ENCODE peak calls at places on chromosome 17, in seven cellular contexts. One of them, this sample, is unnamed.

GRCh38 chr17:77392376-77393273 is 251.9 kb downstream of the SEC14L1 start:
- DNase-seq in frontal cortex: no peak
- DNase-seq in uterus: no peak
- DNase-seq in stimulated activated CD8-positive, alpha-beta memory T cell treated with anti-CD3 and anti-CD28 coated beads, Interleukin-12 subunit alpha, Interleukin-12 subunit beta, amount 100 ng/mL, for 4 hours: no peak
- DNase-seq in left colon: peak
- DNase-seq in endodermal cell: peak
- DNase-seq in HCEC 1CT: peak
- DNase-seq in this sample: peak

GRCh38 chr17:22270381-22270780 is 578.1 kb downstream of the KCNJ18 start:
- DNase-seq in endodermal cell: no peak
- DNase-seq in frontal cortex: no peak
- DNase-seq in stimulated activated CD8-positive, alpha-beta memory T cell treated with anti-CD3 and anti-CD28 coated beads, Interleukin-12 subunit alpha, Interleukin-12 subunit beta, amount 100 ng/mL, for 4 hours: no peak
- DNase-seq in HCEC 1CT: no peak
- DNase-seq in left colon: no peak
- DNase-seq in uterus: no peak
- DNase-seq in this sample: no peak

GRCh38 chr17:10026786-10027046 is 121.6 kb upstream of the RCVRN start:
- DNase-seq in left colon: no peak
- DNase-seq in HCEC 1CT: no peak
- DNase-seq in endodermal cell: no peak
- DNase-seq in frontal cortex: no peak
- DNase-seq in stimulated activated CD8-positive, alpha-beta memory T cell treated with anti-CD3 and anti-CD28 coated beads, Interleukin-12 subunit alpha, Interleukin-12 subunit beta, amount 100 ng/mL, for 4 hours: no peak
- DNase-seq in uterus: no peak
- DNase-seq in this sample: no peak

GRCh38 chr17:18225121-18225561 is 294 bp upstream of the LLGL1 start:
- DNase-seq in HCEC 1CT: peak
- DNase-seq in uterus: peak
- DNase-seq in stimulated activated CD8-positive, alpha-beta memory T cell treated with anti-CD3 and anti-CD28 coated beads, Interleukin-12 subunit alpha, Interleukin-12 subunit beta, amount 100 ng/mL, for 4 hours: peak
- DNase-seq in endodermal cell: peak
- DNase-seq in left colon: peak
- DNase-seq in frontal cortex: peak
- DNase-seq in this sample: peak

GRCh38 chr17:491086-492014 is 138.7 kb upstream of the RPH3AL start:
- DNase-seq in uterus: peak
- DNase-seq in left colon: peak
- DNase-seq in stimulated activated CD8-positive, alpha-beta memory T cell treated with anti-CD3 and anti-CD28 coated beads, Interleukin-12 subunit alpha, Interleukin-12 subunit beta, amount 100 ng/mL, for 4 hours: peak
- DNase-seq in frontal cortex: peak
- DNase-seq in endodermal cell: peak
- DNase-seq in HCEC 1CT: no peak
- DNase-seq in this sample: peak

GRCh38 chr17:2212328-2212981 is 91.1 kb downstream of the SMG6 start:
- DNase-seq in endodermal cell: no peak
- DNase-seq in left colon: no peak
- DNase-seq in uterus: peak
- DNase-seq in HCEC 1CT: peak
- DNase-seq in frontal cortex: no peak
- DNase-seq in stimulated activated CD8-positive, alpha-beta memory T cell treated with anti-CD3 and anti-CD28 coated beads, Interleukin-12 subunit alpha, Interleukin-12 subunit beta, amount 100 ng/mL, for 4 hours: no peak
- DNase-seq in this sample: peak

GRCh38 chr17:75753514-75754377 is 11.2 kb downstream of the GALK1 start:
- DNase-seq in stimulated activated CD8-positive, alpha-beta memory T cell treated with anti-CD3 and anti-CD28 coated beads, Interleukin-12 subunit alpha, Interleukin-12 subunit beta, amount 100 ng/mL, for 4 hours: peak
- DNase-seq in HCEC 1CT: peak
- DNase-seq in endodermal cell: peak
- DNase-seq in uterus: peak
- DNase-seq in left colon: no peak
- DNase-seq in frontal cortex: peak
- DNase-seq in this sample: peak

GRCh38 chr17:46771601-46772012 is 46.9 kb downstream of the WNT3 start:
- DNase-seq in endodermal cell: peak
- DNase-seq in left colon: no peak
- DNase-seq in stimulated activated CD8-positive, alpha-beta memory T cell treated with anti-CD3 and anti-CD28 coated beads, Interleukin-12 subunit alpha, Interleukin-12 subunit beta, amount 100 ng/mL, for 4 hours: no peak
- DNase-seq in frontal cortex: peak
- DNase-seq in HCEC 1CT: peak
- DNase-seq in uterus: no peak
- DNase-seq in this sample: no peak

GRCh38 chr17:82830249-82830661 is 9.6 kb downstream of the ZNF750 start:
- DNase-seq in stimulated activated CD8-positive, alpha-beta memory T cell treated with anti-CD3 and anti-CD28 coated beads, Interleukin-12 subunit alpha, Interleukin-12 subunit beta, amount 100 ng/mL, for 4 hours: no peak
- DNase-seq in frontal cortex: no peak
- DNase-seq in endodermal cell: no peak
- DNase-seq in uterus: peak
- DNase-seq in HCEC 1CT: no peak
- DNase-seq in left colon: peak
- DNase-seq in this sample: no peak

GRCh38 chr17:73640691-73641090 is 3.6 kb downstream of the SDK2 start:
- DNase-seq in uterus: no peak
- DNase-seq in HCEC 1CT: no peak
- DNase-seq in left colon: no peak
- DNase-seq in frontal cortex: no peak
- DNase-seq in endodermal cell: peak
- DNase-seq in stimulated activated CD8-positive, alpha-beta memory T cell treated with anti-CD3 and anti-CD28 coated beads, Interleukin-12 subunit alpha, Interleukin-12 subunit beta, amount 100 ng/mL, for 4 hours: no peak
- DNase-seq in this sample: peak

GRCh38 chr17:36921131-36921851 is 16.0 kb upstream of the LHX1 start:
- DNase-seq in frontal cortex: no peak
- DNase-seq in endodermal cell: peak
- DNase-seq in HCEC 1CT: no peak
- DNase-seq in stimulated activated CD8-positive, alpha-beta memory T cell treated with anti-CD3 and anti-CD28 coated beads, Interleukin-12 subunit alpha, Interleukin-12 subunit beta, amount 100 ng/mL, for 4 hours: no peak
- DNase-seq in uterus: no peak
- DNase-seq in left colon: no peak
- DNase-seq in this sample: no peak

GRCh38 chr17:62653831-62654829 is 26.7 kb downstream of the MRC2 start:
- DNase-seq in endodermal cell: peak
- DNase-seq in HCEC 1CT: peak
- DNase-seq in stimulated activated CD8-positive, alpha-beta memory T cell treated with anti-CD3 and anti-CD28 coated beads, Interleukin-12 subunit alpha, Interleukin-12 subunit beta, amount 100 ng/mL, for 4 hours: no peak
- DNase-seq in left colon: no peak
- DNase-seq in uterus: peak
- DNase-seq in frontal cortex: no peak
- DNase-seq in this sample: peak

GRCh38 chr17:66805567-66805966 is 29.4 kb upstream of the CACNG5 start:
- DNase-seq in HCEC 1CT: no peak
- DNase-seq in stimulated activated CD8-positive, alpha-beta memory T cell treated with anti-CD3 and anti-CD28 coated beads, Interleukin-12 subunit alpha, Interleukin-12 subunit beta, amount 100 ng/mL, for 4 hours: no peak
- DNase-seq in left colon: peak
- DNase-seq in endodermal cell: no peak
- DNase-seq in frontal cortex: no peak
- DNase-seq in uterus: no peak
- DNase-seq in this sample: no peak

GRCh38 chr17:63479495-63480184 is 2.8 kb downstream of the ACE start:
- DNase-seq in endodermal cell: peak
- DNase-seq in HCEC 1CT: no peak
- DNase-seq in stimulated activated CD8-positive, alpha-beta memory T cell treated with anti-CD3 and anti-CD28 coated beads, Interleukin-12 subunit alpha, Interleukin-12 subunit beta, amount 100 ng/mL, for 4 hours: no peak
- DNase-seq in uterus: no peak
- DNase-seq in left colon: no peak
- DNase-seq in frontal cortex: no peak
- DNase-seq in this sample: no peak

GRCh38 chr17:30217746-30218245 is 17.7 kb downstream of the SLC6A4 start:
- DNase-seq in left colon: no peak
- DNase-seq in stimulated activated CD8-positive, alpha-beta memory T cell treated with anti-CD3 and anti-CD28 coated beads, Interleukin-12 subunit alpha, Interleukin-12 subunit beta, amount 100 ng/mL, for 4 hours: no peak
- DNase-seq in frontal cortex: no peak
- DNase-seq in endodermal cell: no peak
- DNase-seq in uterus: no peak
- DNase-seq in HCEC 1CT: no peak
- DNase-seq in this sample: no peak

GRCh38 chr17:71084219-71084618 is 914.9 kb downstream of the KCNJ2 start:
- DNase-seq in endodermal cell: peak
- DNase-seq in stimulated activated CD8-positive, alpha-beta memory T cell treated with anti-CD3 and anti-CD28 coated beads, Interleukin-12 subunit alpha, Interleukin-12 subunit beta, amount 100 ng/mL, for 4 hours: no peak
- DNase-seq in HCEC 1CT: peak
- DNase-seq in uterus: no peak
- DNase-seq in left colon: no peak
- DNase-seq in frontal cortex: no peak
- DNase-seq in this sample: no peak

GRCh38 chr17:278055-279028 is 74.3 kb downstream of the RPH3AL start:
- DNase-seq in left colon: no peak
- DNase-seq in stimulated activated CD8-positive, alpha-beta memory T cell treated with anti-CD3 and anti-CD28 coated beads, Interleukin-12 subunit alpha, Interleukin-12 subunit beta, amount 100 ng/mL, for 4 hours: no peak
- DNase-seq in frontal cortex: no peak
- DNase-seq in endodermal cell: no peak
- DNase-seq in uterus: peak
- DNase-seq in HCEC 1CT: no peak
- DNase-seq in this sample: peak

GRCh38 chr17:17320188-17320910 is 17.2 kb downstream of the NT5M start:
- DNase-seq in left colon: no peak
- DNase-seq in uterus: no peak
- DNase-seq in endodermal cell: peak
- DNase-seq in frontal cortex: no peak
- DNase-seq in stimulated activated CD8-positive, alpha-beta memory T cell treated with anti-CD3 and anti-CD28 coated beads, Interleukin-12 subunit alpha, Interleukin-12 subunit beta, amount 100 ng/mL, for 4 hours: no peak
- DNase-seq in HCEC 1CT: no peak
- DNase-seq in this sample: peak

GRCh38 chr17:14211778-14212177 is 24.9 kb downstream of the CDRT15 start:
- DNase-seq in left colon: no peak
- DNase-seq in endodermal cell: peak
- DNase-seq in uterus: peak
- DNase-seq in frontal cortex: no peak
- DNase-seq in HCEC 1CT: no peak
- DNase-seq in stimulated activated CD8-positive, alpha-beta memory T cell treated with anti-CD3 and anti-CD28 coated beads, Interleukin-12 subunit alpha, Interleukin-12 subunit beta, amount 100 ng/mL, for 4 hours: no peak
- DNase-seq in this sample: no peak

GRCh38 chr17:73635101-73635767 is 9.0 kb downstream of the SDK2 start:
- DNase-seq in left colon: no peak
- DNase-seq in uterus: no peak
- DNase-seq in endodermal cell: no peak
- DNase-seq in frontal cortex: no peak
- DNase-seq in HCEC 1CT: no peak
- DNase-seq in stimulated activated CD8-positive, alpha-beta memory T cell treated with anti-CD3 and anti-CD28 coated beads, Interleukin-12 subunit alpha, Interleukin-12 subunit beta, amount 100 ng/mL, for 4 hours: no peak
- DNase-seq in this sample: no peak

GRCh38 chr17:38571833-38572274 is 33.9 kb downstream of the SRCIN1 start:
- DNase-seq in endodermal cell: peak
- DNase-seq in stimulated activated CD8-positive, alpha-beta memory T cell treated with anti-CD3 and anti-CD28 coated beads, Interleukin-12 subunit alpha, Interleukin-12 subunit beta, amount 100 ng/mL, for 4 hours: no peak
- DNase-seq in frontal cortex: peak
- DNase-seq in uterus: no peak
- DNase-seq in HCEC 1CT: no peak
- DNase-seq in left colon: no peak
- DNase-seq in this sample: no peak

GRCh38 chr17:67365762-67366192 is 600 bp downstream of the PSMD12 start:
- DNase-seq in HCEC 1CT: peak
- DNase-seq in frontal cortex: no peak
- DNase-seq in stimulated activated CD8-positive, alpha-beta memory T cell treated with anti-CD3 and anti-CD28 coated beads, Interleukin-12 subunit alpha, Interleukin-12 subunit beta, amount 100 ng/mL, for 4 hours: no peak
- DNase-seq in left colon: no peak
- DNase-seq in endodermal cell: no peak
- DNase-seq in uterus: no peak
- DNase-seq in this sample: no peak

GRCh38 chr17:36094746-36095145 is 4.8 kb upstream of the CCL3 start:
- DNase-seq in endodermal cell: no peak
- DNase-seq in left colon: no peak
- DNase-seq in stimulated activated CD8-positive, alpha-beta memory T cell treated with anti-CD3 and anti-CD28 coated beads, Interleukin-12 subunit alpha, Interleukin-12 subunit beta, amount 100 ng/mL, for 4 hours: no peak
- DNase-seq in frontal cortex: no peak
- DNase-seq in uterus: no peak
- DNase-seq in HCEC 1CT: no peak
- DNase-seq in this sample: no peak

GRCh38 chr17:338442-339192 is 14.0 kb downstream of the RPH3AL start:
- DNase-seq in left colon: peak
- DNase-seq in uterus: no peak
- DNase-seq in frontal cortex: no peak
- DNase-seq in stimulated activated CD8-positive, alpha-beta memory T cell treated with anti-CD3 and anti-CD28 coated beads, Interleukin-12 subunit alpha, Interleukin-12 subunit beta, amount 100 ng/mL, for 4 hours: no peak
- DNase-seq in endodermal cell: no peak
- DNase-seq in HCEC 1CT: no peak
- DNase-seq in this sample: peak

GRCh38 chr17:56436142-56436541 is 157.4 kb upstream of the NOG start:
- DNase-seq in uterus: no peak
- DNase-seq in left colon: no peak
- DNase-seq in frontal cortex: no peak
- DNase-seq in stimulated activated CD8-positive, alpha-beta memory T cell treated with anti-CD3 and anti-CD28 coated beads, Interleukin-12 subunit alpha, Interleukin-12 subunit beta, amount 100 ng/mL, for 4 hours: no peak
- DNase-seq in endodermal cell: no peak
- DNase-seq in HCEC 1CT: no peak
- DNase-seq in this sample: no peak

GRCh38 chr17:142102-142661 is 4.8 kb downstream of the SCGB1C2 start:
- DNase-seq in left colon: peak
- DNase-seq in frontal cortex: no peak
- DNase-seq in stimulated activated CD8-positive, alpha-beta memory T cell treated with anti-CD3 and anti-CD28 coated beads, Interleukin-12 subunit alpha, Interleukin-12 subunit beta, amount 100 ng/mL, for 4 hours: no peak
- DNase-seq in endodermal cell: no peak
- DNase-seq in uterus: no peak
- DNase-seq in HCEC 1CT: no peak
- DNase-seq in this sample: peak

GRCh38 chr17:3845361-3845753 is 689 bp downstream of the NCBP3 start:
- DNase-seq in stimulated activated CD8-positive, alpha-beta memory T cell treated with anti-CD3 and anti-CD28 coated beads, Interleukin-12 subunit alpha, Interleukin-12 subunit beta, amount 100 ng/mL, for 4 hours: peak
- DNase-seq in frontal cortex: peak
- DNase-seq in endodermal cell: no peak
- DNase-seq in HCEC 1CT: peak
- DNase-seq in left colon: peak
- DNase-seq in uterus: no peak
- DNase-seq in this sample: peak

GRCh38 chr17:8572767-8573166 is 57.8 kb downstream of the MYH10 start:
- DNase-seq in stimulated activated CD8-positive, alpha-beta memory T cell treated with anti-CD3 and anti-CD28 coated beads, Interleukin-12 subunit alpha, Interleukin-12 subunit beta, amount 100 ng/mL, for 4 hours: no peak
- DNase-seq in uterus: no peak
- DNase-seq in left colon: no peak
- DNase-seq in endodermal cell: no peak
- DNase-seq in frontal cortex: no peak
- DNase-seq in HCEC 1CT: no peak
- DNase-seq in this sample: no peak

GRCh38 chr17:81423698-81424071 is 28.4 kb downstream of the BAHCC1 start:
- DNase-seq in left colon: no peak
- DNase-seq in stimulated activated CD8-positive, alpha-beta memory T cell treated with anti-CD3 and anti-CD28 coated beads, Interleukin-12 subunit alpha, Interleukin-12 subunit beta, amount 100 ng/mL, for 4 hours: no peak
- DNase-seq in HCEC 1CT: no peak
- DNase-seq in endodermal cell: no peak
- DNase-seq in uterus: no peak
- DNase-seq in frontal cortex: no peak
- DNase-seq in this sample: no peak

GRCh38 chr17:63634163-63634562 is 11.9 kb downstream of the MAP3K3 start:
- DNase-seq in HCEC 1CT: no peak
- DNase-seq in stimulated activated CD8-positive, alpha-beta memory T cell treated with anti-CD3 and anti-CD28 coated beads, Interleukin-12 subunit alpha, Interleukin-12 subunit beta, amount 100 ng/mL, for 4 hours: no peak
- DNase-seq in uterus: no peak
- DNase-seq in left colon: no peak
- DNase-seq in endodermal cell: no peak
- DNase-seq in frontal cortex: no peak
- DNase-seq in this sample: no peak

GRCh38 chr17:27944546-27945332 is 51.6 kb upstream of the LYRM9 start:
- DNase-seq in endodermal cell: no peak
- DNase-seq in frontal cortex: no peak
- DNase-seq in uterus: no peak
- DNase-seq in stimulated activated CD8-positive, alpha-beta memory T cell treated with anti-CD3 and anti-CD28 coated beads, Interleukin-12 subunit alpha, Interleukin-12 subunit beta, amount 100 ng/mL, for 4 hours: no peak
- DNase-seq in left colon: no peak
- DNase-seq in HCEC 1CT: no peak
- DNase-seq in this sample: no peak

GRCh38 chr17:47316316-47316715 is 7.4 kb upstream of the EFCAB13 start:
- DNase-seq in endodermal cell: no peak
- DNase-seq in uterus: no peak
- DNase-seq in left colon: no peak
- DNase-seq in frontal cortex: no peak
- DNase-seq in stimulated activated CD8-positive, alpha-beta memory T cell treated with anti-CD3 and anti-CD28 coated beads, Interleukin-12 subunit alpha, Interleukin-12 subunit beta, amount 100 ng/mL, for 4 hours: no peak
- DNase-seq in HCEC 1CT: peak
- DNase-seq in this sample: no peak

GRCh38 chr17:40450175-40450574 is 6.9 kb downstream of the IGFBP4 start:
- DNase-seq in left colon: peak
- DNase-seq in uterus: peak
- DNase-seq in endodermal cell: peak
- DNase-seq in stimulated activated CD8-positive, alpha-beta memory T cell treated with anti-CD3 and anti-CD28 coated beads, Interleukin-12 subunit alpha, Interleukin-12 subunit beta, amount 100 ng/mL, for 4 hours: no peak
- DNase-seq in frontal cortex: no peak
- DNase-seq in HCEC 1CT: no peak
- DNase-seq in this sample: no peak

GRCh38 chr17:67481808-67482207 is 104.7 kb downstream of the PITPNC1 start:
- DNase-seq in frontal cortex: no peak
- DNase-seq in uterus: no peak
- DNase-seq in endodermal cell: no peak
- DNase-seq in left colon: no peak
- DNase-seq in stimulated activated CD8-positive, alpha-beta memory T cell treated with anti-CD3 and anti-CD28 coated beads, Interleukin-12 subunit alpha, Interleukin-12 subunit beta, amount 100 ng/mL, for 4 hours: no peak
- DNase-seq in HCEC 1CT: peak
- DNase-seq in this sample: no peak